ENCODE peak calls at places on chromosomes 2 and 18, in six cellular contexts. E is epithelial cell of esophagus, G is mucosa of descending colon, F is AG10803, B is fibroblast of pulmonary artery, C is BE2C. W is an unnamed sample.

GRCh38 chr2:24164416-24164973 is 10.4 kb upstream of the FAM228A start:
- DNase-seq in E (peak; percentile 55), G (peak; percentile 48), F (no peak), B (peak; percentile 13), C (peak; percentile 80), W (peak; percentile 11)

GRCh38 chr18:23380817-23381216 is 72.3 kb upstream of the RIOK3 start:
- DNase-seq in E (no peak), G (no peak), F (no peak), B (peak; percentile 72), C (no peak), W (no peak)

GRCh38 chr2:178392215-178392614 is 58.8 kb downstream of the PRKRA start:
- DNase-seq in E (peak; percentile 65), G (no peak), F (peak; percentile 38), B (peak; percentile 31), C (no peak), W (no peak)

GRCh38 chr2:189421644-189422043 is 19.6 kb upstream of the WDR75 start:
- DNase-seq in E (peak; percentile 65), G (no peak), F (peak; percentile 75), B (peak; percentile 84), C (peak; percentile 40), W (no peak)

GRCh38 chr2:215415218-215415617 is 20.6 kb downstream of the FN1 start:
- DNase-seq in E (no peak), G (no peak), F (no peak), B (no peak), C (no peak), W (no peak)

GRCh38 chr2:58427572-58428285 is 186.6 kb upstream of the FANCL start:
- DNase-seq in E (peak; percentile 40), G (peak; percentile 41), F (peak; percentile 16), B (peak; percentile 27), C (no peak), W (peak; percentile 71)

GRCh38 chr2:29130295-29130694 is 15.1 kb downstream of the CLIP4 start:
- DNase-seq in E (peak; percentile 87), G (no peak), F (peak; percentile 84), B (peak; percentile 91), C (no peak), W (no peak)

GRCh38 chr18:72427721-72428120 is 116.4 kb downstream of the CBLN2 start:
- DNase-seq in E (peak; percentile 14), G (no peak), F (peak; percentile 1), B (peak; percentile 6), C (no peak), W (no peak)

GRCh38 chr2:201257381-201257940 is 2.9 kb upstream of the CASP8 start:
- DNase-seq in E (no peak), G (peak; percentile 69), F (no peak), B (no peak), C (no peak), W (no peak)

GRCh38 chr2:69683170-69683971 is 39.8 kb upstream of the AAK1 start:
- DNase-seq in E (peak; percentile 57), G (no peak), F (peak; percentile 74), B (peak; percentile 98), C (peak; percentile 34), W (no peak)

GRCh38 chr2:128311755-128312341 is 6.8 kb downstream of the HS6ST1 start:
- DNase-seq in E (no peak), G (peak; percentile 19), F (no peak), B (no peak), C (no peak), W (no peak)

GRCh38 chr2:191115391-191115790 is 35.4 kb downstream of the STAT4 start:
- DNase-seq in E (peak; percentile 45), G (no peak), F (no peak), B (no peak), C (no peak), W (no peak)

GRCh38 chr2:29502452-29502851 is 387.2 kb downstream of the CLIP4 start:
- DNase-seq in E (peak; percentile 51), G (no peak), F (peak; percentile 45), B (no peak), C (no peak), W (no peak)

GRCh38 chr2:26727641-26728561 is 35.4 kb downstream of the KCNK3 start:
- DNase-seq in E (no peak), G (no peak), F (peak; percentile 17), B (no peak), C (no peak), W (no peak)

GRCh38 chr2:8607591-8607990 is 74.3 kb upstream of the ID2 start:
- DNase-seq in E (no peak), G (no peak), F (peak; percentile 63), B (peak; percentile 70), C (no peak), W (no peak)

GRCh38 chr2:160916300-160916699 is 243.9 kb upstream of the TANK start:
- DNase-seq in E (no peak), G (no peak), F (peak; percentile 54), B (no peak), C (no peak), W (no peak)

GRCh38 chr2:71336802-71337201 is 5.2 kb downstream of the ZNF638 start:
- DNase-seq in E (no peak), G (no peak), F (peak; percentile 47), B (peak; percentile 24), C (no peak), W (no peak)

GRCh38 chr2:213159768-213160167 is 8.4 kb upstream of the IKZF2 start:
- DNase-seq in E (no peak), G (no peak), F (no peak), B (no peak), C (no peak), W (no peak)

GRCh38 chr2:216735086-216735485 is 39.7 kb upstream of the IGFBP5 start:
- DNase-seq in E (no peak), G (no peak), F (peak; percentile 68), B (peak; percentile 43), C (peak; percentile 30), W (no peak)

GRCh38 chr2:8445580-8445979 is 236.3 kb upstream of the ID2 start:
- DNase-seq in E (no peak), G (no peak), F (no peak), B (no peak), C (no peak), W (peak; percentile 14)

GRCh38 chr2:190023860-190024259 is 38.7 kb downstream of the MSTN start:
- DNase-seq in E (peak; percentile 77), G (no peak), F (peak; percentile 33), B (peak; percentile 62), C (peak; percentile 24), W (no peak)

GRCh38 chr18:31356025-31356424 is 20.6 kb upstream of the DSG4 start:
- DNase-seq in E (no peak), G (no peak), F (no peak), B (no peak), C (no peak), W (no peak)

GRCh38 chr2:101873543-101873942 is 118.2 kb upstream of the IL1R2 start:
- DNase-seq in E (no peak), G (no peak), F (no peak), B (peak; percentile 24), C (no peak), W (no peak)
- TF ChIP-seq CTCF in E (no peak), G (no peak), F (peak; percentile 22), B (peak; percentile 14), C (peak; percentile 38), W (no peak)

GRCh38 chr2:113700186-113700841 is 56.1 kb downstream of the SLC35F5 start:
- DNase-seq in E (no peak), G (no peak), F (no peak), B (peak; percentile 12), C (peak; percentile 9), W (no peak)
- TF ChIP-seq CTCF in E (no peak), G (no peak), F (no peak), B (no peak), C (peak; percentile 20), W (no peak)

DNA sequence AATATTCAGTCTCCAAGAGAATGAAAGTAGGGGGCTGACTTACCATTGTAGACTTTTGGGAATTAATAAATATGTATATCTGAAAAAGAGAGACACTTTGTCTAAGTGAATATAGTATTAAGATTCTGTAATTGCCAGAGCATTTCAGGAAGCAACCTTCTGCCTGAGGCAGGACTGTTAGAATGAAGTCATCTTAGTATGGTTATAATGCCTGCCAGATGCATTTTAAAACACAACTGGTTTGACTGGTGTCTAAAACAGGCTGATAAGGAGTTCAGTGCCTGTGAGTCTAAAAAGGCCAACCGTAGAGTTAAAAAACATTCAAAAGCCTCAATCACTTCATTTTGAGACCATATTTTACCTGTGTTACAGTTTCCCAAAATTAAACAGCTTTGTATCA is 444.0 kb downstream of the PID1 start:
- DNase-seq in E (peak; percentile 71), G (no peak), F (peak; percentile 41), B (no peak), C (no peak), W (no peak)
- TF ChIP-seq CTCF in E (no peak), G (no peak), F (no peak), B (no peak), C (no peak), W (no peak)

DNA sequence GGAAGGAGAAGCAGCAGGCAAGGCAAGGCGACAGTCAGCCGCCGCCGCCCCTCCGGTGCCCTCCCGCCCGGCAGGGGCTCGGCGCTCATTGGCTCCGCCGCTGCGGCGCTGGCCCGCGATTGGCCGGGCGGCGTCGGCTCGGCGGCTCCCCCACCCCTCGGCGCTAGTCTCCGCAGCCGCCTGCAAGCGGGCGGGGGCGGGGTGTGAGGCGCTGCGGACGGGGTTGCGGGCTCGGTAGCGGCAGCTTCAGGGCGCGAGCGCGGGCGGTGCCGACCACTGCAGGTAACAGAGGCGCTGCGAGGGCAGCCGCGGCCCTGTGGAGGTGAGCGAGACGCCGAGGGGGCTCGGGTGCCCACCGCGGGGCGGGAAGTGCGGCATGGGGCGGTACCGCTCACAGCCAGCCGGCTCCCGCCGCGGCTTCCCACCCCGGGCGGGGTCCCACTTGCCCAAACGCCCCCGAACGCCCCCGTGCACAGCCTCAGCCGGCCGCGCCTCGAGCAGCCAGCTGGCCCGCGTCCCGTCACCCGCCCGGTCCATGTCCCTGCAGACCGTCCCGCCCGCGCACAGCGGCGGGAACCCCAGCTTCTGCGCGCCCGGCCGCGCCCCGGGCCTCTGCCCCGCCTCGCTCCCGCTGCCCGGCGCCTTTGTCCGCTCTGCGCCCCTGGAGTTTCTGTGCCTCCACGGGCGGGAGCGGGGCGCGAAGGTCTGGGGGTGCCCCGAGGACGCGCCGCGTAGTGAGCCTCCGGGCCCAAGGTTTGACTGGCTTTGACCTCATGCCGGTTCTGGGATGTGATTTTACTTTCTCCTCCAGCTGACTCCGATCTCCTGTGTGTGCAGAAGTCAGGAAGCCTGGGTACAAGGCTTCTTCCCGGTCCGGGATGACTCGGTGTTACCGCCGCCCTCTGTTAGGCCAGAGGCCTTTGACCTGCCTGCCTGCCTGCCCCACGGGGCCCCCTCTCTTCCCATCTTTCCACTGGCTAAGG is at the start of gene SANBR:
- DNase-seq in E (peak; percentile 91), G (peak; percentile 93), F (peak; percentile 75), B (peak; percentile 77), C (peak; percentile 85), W (peak; percentile 90)
- TF ChIP-seq CTCF in E (no peak), G (no peak), F (no peak), B (no peak), C (no peak), W (no peak)

DNA sequence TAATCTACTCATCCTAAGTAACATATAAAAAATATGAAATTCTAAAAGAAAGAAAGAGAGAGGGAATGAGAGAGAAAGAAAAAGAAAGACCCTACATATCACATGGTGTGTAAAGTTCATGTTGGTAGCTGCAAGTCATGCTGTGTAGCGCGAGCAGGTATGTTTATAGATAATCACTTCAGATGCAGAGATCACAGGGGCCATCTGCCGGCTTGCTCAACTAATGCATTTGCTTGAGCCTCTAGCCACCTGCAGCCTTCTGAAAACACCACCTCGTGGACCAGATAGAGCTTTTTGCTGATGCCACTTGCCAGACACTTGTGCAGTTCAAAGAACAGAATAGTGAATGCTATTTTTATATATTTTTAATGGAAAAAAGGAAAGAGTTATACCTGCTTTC is 37.6 kb downstream of the CDH7 start:
- DNase-seq in E (peak; percentile 0), G (peak; percentile 21), F (no peak), B (no peak), C (peak; percentile 50), W (no peak)
- TF ChIP-seq CTCF in E (peak; percentile 18), G (no peak), F (no peak), B (no peak), C (peak; percentile 47), W (no peak)

GRCh38 chr2:44715671-44716077 is 225.8 kb upstream of the SIX3 start:
- DNase-seq in E (peak; percentile 56), G (no peak), F (peak; percentile 76), B (peak; percentile 53), C (peak; percentile 77), W (no peak)
- TF ChIP-seq CTCF in E (peak; percentile 71), G (no peak), F (peak; percentile 77), B (peak; percentile 52), C (peak; percentile 94), W (peak; percentile 20)

W was measured in nephron progenitor cell.